ENCODE peak calls at places on chromosome 10, in six cellular contexts. P is transverse colon, H is stomach, L is A549, K is K562, Q is SK-N-SH. Y is an unnamed sample.

GRCh38 chr10:81876253-81876731 is 1.3 kb downstream of the NRG3 start:
- DNase-seq in P (no peak), K (no peak), Q (peak; percentile 45), L (no peak), H (no peak), Y (no peak)

GRCh38 chr10:115141254-115141653 is 48.1 kb downstream of the ATRNL1 start:
- DNase-seq in P (no peak), Q (peak; percentile 4), K (no peak), H (no peak), L (peak; percentile 8), Y (no peak)

GRCh38 chr10:113905756-113906155 is 51.3 kb downstream of the NHLRC2 start:
- DNase-seq in Q (no peak), K (no peak), P (no peak), H (no peak), L (no peak), Y (no peak)

GRCh38 chr10:17273403-17273802 is 45.4 kb downstream of the VIM start:
- DNase-seq in H (no peak), Q (no peak), L (peak; percentile 12), P (no peak), K (no peak), Y (no peak)

GRCh38 chr10:69434926-69435325 is 16.3 kb upstream of the TSPAN15 start:
- DNase-seq in K (no peak), L (no peak), P (no peak), H (no peak), Q (no peak), Y (no peak)

GRCh38 chr10:131682271-131682962 is 218.4 kb upstream of the PPP2R2D start:
- DNase-seq in L (no peak), P (no peak), H (no peak), Q (no peak), K (no peak), Y (no peak)

GRCh38 chr10:78634389-78634815 is 434.4 kb upstream of the ZMIZ1 start:
- DNase-seq in Q (peak; percentile 66), K (no peak), H (no peak), L (no peak), P (no peak), Y (no peak)

GRCh38 chr10:88851706-88852105 is at the start of gene ANKRD22:
- DNase-seq in L (peak; percentile 38), P (peak; percentile 86), H (peak; percentile 85), Q (no peak), K (no peak), Y (peak; percentile 64)

GRCh38 chr10:34716234-34716633 is 98.9 kb downstream of the PARD3 start:
- DNase-seq in Q (no peak), K (no peak), P (no peak), L (no peak), H (no peak), Y (no peak)

GRCh38 chr10:69659286-69660027 is 29.4 kb downstream of the FAM241B start:
- DNase-seq in P (no peak), K (no peak), L (no peak), Q (no peak), H (no peak), Y (no peak)

GRCh38 chr10:3898821-3899220 is 113.8 kb upstream of the KLF6 start:
- DNase-seq in P (no peak), K (no peak), L (peak; percentile 79), Q (no peak), H (peak; percentile 59), Y (no peak)

GRCh38 chr10:69317175-69318086 is 39.1 kb downstream of the HK1 start:
- DNase-seq in P (no peak), Q (no peak), K (peak; percentile 92), L (no peak), H (no peak), Y (no peak)

GRCh38 chr10:69895759-69896158 is 94.1 kb downstream of the COL13A1 start:
- DNase-seq in K (no peak), L (no peak), H (no peak), Q (peak; percentile 58), P (no peak), Y (no peak)

DNA sequence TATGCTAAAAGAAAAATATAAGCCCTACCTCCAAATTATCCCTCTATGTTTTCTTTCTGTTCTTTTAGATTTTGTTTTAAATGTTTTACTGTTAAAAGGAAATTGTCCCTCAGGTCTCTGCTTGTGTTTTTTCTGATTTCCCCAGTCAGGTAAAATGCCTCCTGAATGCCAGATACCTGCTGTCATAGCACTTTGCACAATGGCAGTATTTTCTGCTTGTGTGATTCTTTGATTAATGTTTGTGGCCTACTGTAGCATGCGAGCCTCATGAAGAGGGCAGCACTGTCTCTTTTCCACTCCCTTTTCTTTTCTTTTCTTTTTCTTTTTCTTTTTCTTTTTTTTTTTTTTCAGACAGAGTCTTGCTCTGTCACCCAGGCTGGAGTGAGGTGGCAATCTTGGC is 71.2 kb downstream of the TEX36 start:
- DNase-seq in L (no peak), H (no peak), P (no peak), Q (no peak), K (no peak), Y (no peak)
- TF ChIP-seq EP300 in L (no peak), H (no peak), P (no peak), Q (no peak), K (no peak), Y (no peak)

GRCh38 chr10:58050575-58050974 is 217.1 kb downstream of the IPMK start:
- DNase-seq in Q (no peak), K (no peak), H (no peak), P (no peak), L (no peak), Y (no peak)
- H3K4me3 ChIP-seq in Q (no peak overlapping the region), K (no peak overlapping the region), H (no peak overlapping the region), P (no peak overlapping the region), L (no peak overlapping the region), Y (no peak overlapping the region)

GRCh38 chr10:99621454-99622246 is 1.4 kb upstream of the SLC25A28 start:
- DNase-seq in P (no peak), K (peak; percentile 13), H (no peak), Q (peak; percentile 21), L (no peak), Y (no peak)
- TF ChIP-seq EP300 in P (no peak), K (no peak), H (no peak), Q (no peak), L (no peak), Y (no peak)

GRCh38 chr10:79981356-79981672 is 32.4 kb upstream of the SFTPD start:
- DNase-seq in L (no peak), Q (no peak), H (no peak), P (no peak), K (no peak), Y (no peak)
- H3K4me3 ChIP-seq in L (peak overlapping the region; percentile 86), Q (peak overlapping the region; percentile 63), H (peak overlapping the region; percentile 76), P (peak overlapping the region; percentile 55), K (no peak overlapping the region), Y (peak overlapping the region; percentile 79)

GRCh38 chr10:127081946-127082345 is 114.4 kb downstream of the INSYN2A start:
- DNase-seq in P (no peak), H (no peak), L (no peak), K (no peak), Q (no peak), Y (no peak)
- TF ChIP-seq EP300 in P (no peak), H (no peak), L (no peak), K (no peak), Q (no peak), Y (no peak)

GRCh38 chr10:521261-521660 is 168.2 kb downstream of the DIP2C start:
- DNase-seq in L (no peak), K (no peak), Q (peak; percentile 60), H (no peak), P (no peak), Y (no peak)
- H3K4me3 ChIP-seq in L (no peak overlapping the region), K (no peak overlapping the region), Q (no peak overlapping the region), H (no peak overlapping the region), P (no peak overlapping the region), Y (no peak overlapping the region)

GRCh38 chr10:2784766-2785165 is 282.6 kb upstream of the PFKP start:
- DNase-seq in P (no peak), H (no peak), L (no peak), K (no peak), Q (no peak), Y (no peak)

GRCh38 chr10:2791774-2792443 is 275.4 kb upstream of the PFKP start:
- DNase-seq in P (no peak), L (no peak), Q (no peak), K (no peak), H (no peak), Y (no peak)

GRCh38 chr10:2790437-2790836 is 276.9 kb upstream of the PFKP start:
- DNase-seq in P (no peak), K (no peak), H (no peak), L (no peak), Q (no peak), Y (no peak)
- TF ChIP-seq EP300 in P (no peak), K (no peak), H (no peak), L (no peak), Q (no peak), Y (no peak)

DNA sequence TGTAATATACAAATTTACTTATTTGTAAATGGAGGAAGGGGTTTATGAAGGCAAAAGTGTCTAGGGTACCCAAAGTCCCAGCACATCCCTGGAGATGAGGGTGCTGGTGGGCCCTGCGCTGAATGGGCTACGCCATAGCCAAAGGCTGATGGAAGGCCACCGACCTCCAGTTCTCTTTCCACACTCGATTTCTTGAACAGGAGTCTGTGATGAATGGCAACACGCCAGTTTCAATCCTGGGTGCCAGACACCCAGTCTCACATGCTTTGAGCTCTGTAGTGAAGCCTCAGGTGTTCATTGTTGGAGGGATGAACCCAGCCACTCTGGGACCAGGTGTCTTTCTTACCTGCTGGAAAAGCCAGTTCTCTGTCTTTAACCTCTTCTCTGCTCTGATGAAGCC is 752 bp downstream of the LRMDA start:
- DNase-seq in Q (no peak), P (no peak), H (peak; percentile 56), L (no peak), K (no peak), Y (no peak)
- H3K4me3 ChIP-seq in Q (no peak overlapping the region), P (peak overlapping the region; percentile 46), H (peak overlapping the region; percentile 68), L (peak overlapping the region; percentile 64), K (no peak overlapping the region), Y (peak overlapping the region; percentile 64)

Y was measured in suprapubic skin.